ENCODE peak calls at places on chromosomes 6 and 20, in seven cellular contexts. E, O, R, Y, V, H and M are unnamed samples.

GRCh38 chr6:118813795-118814194 is 80.2 kb upstream of the ASF1A start:
- DNase-seq in E (no peak), O (peak), R (no peak), Y (no peak), V (no peak), H (no peak), M (no peak)

GRCh38 chr6:108448481-108448880 is 112.2 kb upstream of the FOXO3 start:
- DNase-seq in E (no peak), O (no peak), R (no peak), Y (no peak), V (no peak), H (no peak), M (no peak)

GRCh38 chr6:105424177-105424783 is 21.4 kb upstream of the PREP start:
- DNase-seq in E (peak), O (peak), R (no peak), Y (no peak), V (peak), H (peak), M (no peak)

GRCh38 chr20:23358923-23359572 is 2.9 kb upstream of the GZF1 start:
- DNase-seq in E (no peak), O (no peak), R (no peak), Y (no peak), V (no peak), H (no peak), M (no peak)

GRCh38 chr6:12137480-12137879 is 125.4 kb downstream of the HIVEP1 start:
- DNase-seq in E (no peak), O (peak), R (no peak), Y (no peak), V (peak), H (no peak), M (no peak)

GRCh38 chr20:37564388-37565133 is 36.9 kb upstream of the BLCAP start:
- DNase-seq in E (peak), O (peak), R (peak), Y (no peak), V (no peak), H (peak), M (peak)

GRCh38 chr20:2462484-2462883 is 8.1 kb downstream of the SNRPB start:
- DNase-seq in E (no peak), O (no peak), R (no peak), Y (no peak), V (no peak), H (no peak), M (no peak)

GRCh38 chr6:139679516-139680179 is 305.2 kb upstream of the CITED2 start:
- DNase-seq in E (no peak), O (peak), R (no peak), Y (peak), V (no peak), H (no peak), M (no peak)

GRCh38 chr6:144895890-144896289 is 610.8 kb downstream of the UTRN start:
- DNase-seq in E (no peak), O (no peak), R (no peak), Y (no peak), V (no peak), H (no peak), M (no peak)

GRCh38 chr6:138833819-138834539 is 38.1 kb downstream of the ECT2L start:
- DNase-seq in E (no peak), O (no peak), R (no peak), Y (no peak), V (peak), H (no peak), M (no peak)

GRCh38 chr20:64115171-64115911 is 8.0 kb upstream of the NPBWR2 start:
- DNase-seq in E (no peak), O (no peak), R (peak), Y (no peak), V (no peak), H (no peak), M (no peak)

GRCh38 chr20:37518059-37518458 is 3.0 kb upstream of the NNAT start:
- DNase-seq in E (no peak), O (no peak), R (peak), Y (no peak), V (no peak), H (no peak), M (no peak)

GRCh38 chr6:157613011-157613522 is 210.0 kb upstream of the SNX9 start:
- DNase-seq in E (no peak), O (peak), R (no peak), Y (peak), V (peak), H (no peak), M (no peak)

GRCh38 chr6:23533954-23534725 is 591.9 kb upstream of the NRSN1 start:
- DNase-seq in E (no peak), O (peak), R (no peak), Y (no peak), V (no peak), H (no peak), M (no peak)

GRCh38 chr6:106820412-106820852 is 154.1 kb downstream of the CD24 start:
- DNase-seq in E (no peak), O (no peak), R (no peak), Y (no peak), V (peak), H (no peak), M (no peak)

GRCh38 chr6:137148291-137149076 is 25.0 kb downstream of the IL22RA2 start:
- DNase-seq in E (no peak), O (peak), R (no peak), Y (peak), V (no peak), H (no peak), M (no peak)

GRCh38 chr6:13729891-13730290 is 18.3 kb upstream of the RANBP9 start:
- DNase-seq in E (no peak), O (peak), R (no peak), Y (no peak), V (no peak), H (no peak), M (no peak)

GRCh38 chr20:47438464-47439381 is 63.0 kb upstream of the NCOA3 start:
- DNase-seq in E (no peak), O (no peak), R (no peak), Y (no peak), V (no peak), H (no peak), M (no peak)

GRCh38 chr20:54160269-54161007 is 13.3 kb downstream of the CYP24A1 start:
- DNase-seq in E (no peak), O (no peak), R (no peak), Y (no peak), V (no peak), H (no peak), M (no peak)

GRCh38 chr20:4135385-4136077 is 120.2 kb upstream of the RNF24 start:
- DNase-seq in E (no peak), O (peak), R (peak), Y (peak), V (peak), H (peak), M (no peak)

GRCh38 chr6:18302561-18303439 is 38.5 kb upstream of the DEK start:
- DNase-seq in E (no peak), O (peak), R (no peak), Y (no peak), V (no peak), H (no peak), M (no peak)

GRCh38 chr20:39269031-39269461 is 306.9 kb downstream of the DHX35 start:
- DNase-seq in E (peak), O (peak), R (peak), Y (no peak), V (no peak), H (peak), M (peak)

GRCh38 chr6:107061125-107062020 is 33.4 kb downstream of the MTRES1 start:
- DNase-seq in E (peak), O (no peak), R (no peak), Y (no peak), V (no peak), H (no peak), M (no peak)

GRCh38 chr6:134057478-134057877 is 5.1 kb upstream of the SLC2A12 start:
- DNase-seq in E (no peak), O (peak), R (no peak), Y (no peak), V (no peak), H (no peak), M (no peak)

GRCh38 chr6:29005183-29005885 is at the start of gene ZNF311:
- DNase-seq in E (peak), O (peak), R (no peak), Y (no peak), V (no peak), H (no peak), M (no peak)

GRCh38 chr20:3706774-3707507 is 5.5 kb downstream of the SIGLEC1 start:
- DNase-seq in E (no peak), O (peak), R (no peak), Y (no peak), V (no peak), H (no peak), M (no peak)

GRCh38 chr6:137728386-137729349 is 138.4 kb upstream of the TNFAIP3 start:
- DNase-seq in E (no peak), O (peak), R (no peak), Y (no peak), V (peak), H (peak), M (no peak)

GRCh38 chr20:1946762-1947534 is 46.9 kb downstream of the PDYN start:
- DNase-seq in E (peak), O (no peak), R (peak), Y (no peak), V (no peak), H (peak), M (no peak)

GRCh38 chr6:36249010-36249409 is 20.9 kb upstream of the PNPLA1 start:
- DNase-seq in E (no peak), O (no peak), R (no peak), Y (no peak), V (no peak), H (no peak), M (no peak)

GRCh38 chr6:70872469-70872868 is 84.4 kb downstream of the B3GAT2 start:
- DNase-seq in E (no peak), O (no peak), R (no peak), Y (no peak), V (no peak), H (no peak), M (no peak)

GRCh38 chr6:30192076-30192475 is 21.1 kb downstream of the TRIM26 start:
- DNase-seq in E (no peak), O (no peak), R (no peak), Y (no peak), V (no peak), H (no peak), M (no peak)

GRCh38 chr20:621115-621756 is 11.1 kb upstream of the TCF15 start:
- DNase-seq in E (no peak), O (no peak), R (no peak), Y (no peak), V (no peak), H (no peak), M (no peak)

GRCh38 chr6:22418714-22419113 is 121.9 kb upstream of the PRL start:
- DNase-seq in E (no peak), O (no peak), R (no peak), Y (no peak), V (no peak), H (no peak), M (no peak)

GRCh38 chr6:112237066-112237465 is 17.3 kb downstream of the LAMA4 start:
- DNase-seq in E (no peak), O (no peak), R (no peak), Y (no peak), V (no peak), H (no peak), M (no peak)

GRCh38 chr6:13229205-13230085 is 98.9 kb downstream of the TBC1D7 start:
- DNase-seq in E (peak), O (peak), R (peak), Y (no peak), V (no peak), H (no peak), M (no peak)

GRCh38 chr6:158517581-158517980 is 42.3 kb upstream of the TMEM181 start:
- DNase-seq in E (no peak), O (no peak), R (no peak), Y (no peak), V (no peak), H (no peak), M (no peak)

GRCh38 chr6:129069006-129069405 is 186.1 kb downstream of the LAMA2 start:
- DNase-seq in E (no peak), O (no peak), R (no peak), Y (no peak), V (no peak), H (no peak), M (no peak)

GRCh38 chr6:52411911-52412310 is 8.2 kb upstream of the EFHC1 start:
- DNase-seq in E (no peak), O (no peak), R (no peak), Y (no peak), V (no peak), H (no peak), M (no peak)

GRCh38 chr6:133298801-133299200 is 57.6 kb downstream of the EYA4 start:
- DNase-seq in E (no peak), O (no peak), R (no peak), Y (no peak), V (no peak), H (no peak), M (no peak)

GRCh38 chr6:134288538-134289203 is 29.2 kb downstream of the SGK1 start:
- DNase-seq in E (no peak), O (peak), R (no peak), Y (peak), V (peak), H (no peak), M (no peak)

DNA sequence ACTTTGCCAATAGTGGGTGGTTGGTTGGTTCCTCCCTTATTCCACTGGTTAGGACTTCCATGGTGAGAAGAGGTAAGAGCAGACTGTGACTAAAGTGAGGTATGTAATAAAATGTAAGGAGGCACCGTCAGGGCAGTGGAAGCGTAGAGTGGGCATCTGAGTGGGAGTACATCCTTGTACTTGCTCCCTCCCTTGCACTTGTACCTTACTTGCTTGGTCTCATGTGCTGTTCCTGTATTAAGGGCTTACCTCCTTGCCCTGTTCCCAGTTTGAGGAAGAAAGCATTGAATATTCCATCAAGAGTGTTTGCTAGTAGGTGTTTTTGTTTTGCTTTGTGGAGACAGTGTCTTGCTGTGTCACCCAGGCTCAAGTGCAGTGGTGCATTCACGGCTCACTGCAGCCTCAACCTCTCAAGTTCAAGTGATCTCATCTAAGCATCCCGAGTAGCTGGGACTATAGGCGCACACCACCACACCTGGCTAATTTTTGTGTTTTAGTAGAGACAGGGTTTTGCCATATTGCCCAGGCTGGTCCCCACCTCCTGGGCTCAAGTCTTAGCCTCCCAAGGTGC is 25.5 kb downstream of the AMD1 start:
- DNase-seq in E (no peak), O (no peak), R (no peak), Y (no peak), V (no peak), H (no peak), M (no peak)
- TF ChIP-seq CTCF in E (no peak), O (no peak), R (no peak), Y (no peak), V (no peak), H (no peak), M (no peak)

GRCh38 chr20:45392733-45393132 is 14.6 kb upstream of the TP53TG5 start:
- DNase-seq in E (no peak), O (no peak), R (no peak), Y (no peak), V (no peak), H (no peak), M (no peak)
- TF ChIP-seq CTCF in E (no peak), O (no peak), R (no peak), Y (no peak), V (no peak), H (no peak), M (no peak)

GRCh38 chr6:90382760-90383159 is 86.1 kb upstream of the BACH2 start:
- DNase-seq in E (no peak), O (no peak), R (no peak), Y (no peak), V (no peak), H (no peak), M (no peak)
- TF ChIP-seq CTCF in E (no peak), O (no peak), R (no peak), Y (no peak), V (no peak), H (no peak), M (no peak)

GRCh38 chr20:33915726-33916331 is 77.9 kb upstream of the RALY start:
- DNase-seq in E (peak), O (peak), R (no peak), Y (no peak), V (no peak), H (no peak), M (no peak)

GRCh38 chr20:33918662-33919061 is 75.0 kb upstream of the RALY start:
- DNase-seq in E (no peak), O (no peak), R (no peak), Y (no peak), V (no peak), H (no peak), M (no peak)

GRCh38 chr20:33917813-33918525 is 75.7 kb upstream of the RALY start:
- DNase-seq in E (no peak), O (no peak), R (no peak), Y (no peak), V (no peak), H (no peak), M (no peak)

GRCh38 chr20:33910529-33911327 is 83.0 kb upstream of the RALY start:
- DNase-seq in E (no peak), O (no peak), R (no peak), Y (no peak), V (no peak), H (no peak), M (no peak)

GRCh38 chr20:33914871-33915270 is 78.8 kb upstream of the RALY start:
- DNase-seq in E (no peak), O (peak), R (no peak), Y (no peak), V (peak), H (no peak), M (no peak)
- TF ChIP-seq CTCF in E (no peak), O (no peak), R (no peak), Y (no peak), V (peak), H (no peak), M (no peak)

DNA sequence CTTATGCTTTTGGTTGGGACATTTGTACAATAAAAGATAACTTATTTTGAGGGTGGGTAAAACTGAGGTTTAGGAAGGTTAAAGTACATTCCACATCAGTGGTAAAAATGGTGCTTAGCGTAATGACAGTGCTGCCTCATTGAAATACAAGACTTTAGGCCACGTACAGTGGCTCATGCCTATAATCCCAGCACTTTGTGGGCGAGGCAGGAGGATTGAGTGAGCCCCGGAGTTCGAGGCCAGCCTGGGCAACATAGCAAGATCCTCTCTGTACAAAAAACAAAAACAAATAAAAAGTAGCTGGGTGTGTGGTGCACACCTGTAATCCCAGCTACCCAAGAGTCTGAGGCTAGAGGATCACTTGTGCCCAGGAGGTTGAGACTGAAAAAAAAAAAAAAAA is 2.3 kb upstream of the KIAA0319 start:
- DNase-seq in E (no peak), O (no peak), R (no peak), Y (no peak), V (no peak), H (no peak), M (no peak)
- TF ChIP-seq CTCF in E (no peak), O (no peak), R (no peak), Y (no peak), V (no peak), H (no peak), M (no peak)